ENCODE peak calls at places on chromosomes 3 and 15, in seven cellular contexts. W, T, O, R, M, L and C are unnamed samples.

GRCh38 chr15:23588268-23588667 is 22.8 kb downstream of the MKRN3 start:
- DNase-seq in L (no peak), O (no peak), T (no peak), R (no peak), M (no peak), W (no peak), C (no peak)

GRCh38 chr3:124269619-124270018 is 277.7 kb upstream of the ROPN1 start:
- DNase-seq in R (no peak), O (no peak), W (no peak), M (no peak), L (no peak), T (no peak), C (no peak)

GRCh38 chr15:85751731-85752421 is 42.8 kb downstream of the KLHL25 start:
- DNase-seq in O (peak; percentile 57), L (no peak), M (no peak), W (no peak), T (peak; percentile 33), R (no peak), C (peak; percentile 67)

GRCh38 chr15:98866503-98866902 is 141.1 kb downstream of the PGPEP1L start:
- DNase-seq in R (peak; percentile 88), O (no peak), M (no peak), T (no peak), L (no peak), W (peak; percentile 92), C (no peak)

GRCh38 chr3:171113716-171114115 is 87.2 kb upstream of the SLC2A2 start:
- DNase-seq in M (no peak), R (no peak), L (no peak), T (peak; percentile 25), O (no peak), W (no peak), C (no peak)

GRCh38 chr15:75733761-75734651 is 21.4 kb upstream of the CSPG4 start:
- DNase-seq in L (no peak), W (no peak), O (no peak), M (no peak), R (no peak), T (no peak), C (peak; percentile 66)

GRCh38 chr3:63800097-63800496 is 19.0 kb upstream of the C3orf49 start:
- DNase-seq in T (no peak), O (no peak), L (no peak), M (no peak), R (no peak), W (no peak), C (no peak)

GRCh38 chr3:52181543-52181942 is 16.4 kb upstream of the ALAS1 start:
- DNase-seq in W (peak; percentile 60), M (no peak), O (no peak), T (no peak), L (no peak), R (peak; percentile 72), C (peak; percentile 43)

GRCh38 chr3:73080201-73080966 is 18.9 kb downstream of the EBLN2 start:
- DNase-seq in O (no peak), T (no peak), R (no peak), W (no peak), L (no peak), M (no peak), C (no peak)

GRCh38 chr3:194573680-194574437 is 59.4 kb downstream of the TMEM44 start:
- DNase-seq in M (peak; percentile 38), T (peak; percentile 33), O (no peak), R (peak; percentile 68), L (no peak), W (peak; percentile 59), C (no peak)

GRCh38 chr3:65433480-65433879 is 605.2 kb downstream of the MAGI1 start:
- DNase-seq in L (no peak), R (no peak), W (no peak), M (no peak), O (no peak), T (no peak), C (no peak)

GRCh38 chr3:161108840-161109239 is 3.7 kb upstream of the B3GALNT1 start:
- DNase-seq in L (no peak), O (no peak), M (no peak), T (no peak), W (peak; percentile 39), R (no peak), C (no peak)

GRCh38 chr3:52524258-52524751 is 9.4 kb downstream of the NT5DC2 start:
- DNase-seq in T (no peak), L (no peak), M (no peak), R (no peak), W (no peak), O (peak; percentile 48), C (peak; percentile 55)

GRCh38 chr3:149042766-149043386 is 43.5 kb downstream of the HLTF start:
- DNase-seq in L (no peak), M (no peak), W (peak; percentile 39), T (no peak), R (peak; percentile 72), O (no peak), C (no peak)

GRCh38 chr3:31550452-31551251 is 17.9 kb downstream of the STT3B start:
- DNase-seq in L (no peak), W (no peak), T (no peak), M (peak; percentile 47), R (peak; percentile 40), O (no peak), C (no peak)

GRCh38 chr3:135516143-135516542 is 449.4 kb upstream of the PPP2R3A start:
- DNase-seq in T (peak; percentile 35), W (peak; percentile 57), L (no peak), M (no peak), R (peak; percentile 41), O (no peak), C (no peak)

GRCh38 chr3:46926039-46926438 is 48.5 kb downstream of the PTH1R start:
- DNase-seq in R (peak; percentile 82), O (peak; percentile 61), M (no peak), T (no peak), W (peak; percentile 75), L (no peak), C (peak; percentile 78)

GRCh38 chr3:147007736-147008245 is 398.6 kb downstream of the ZIC4 start:
- DNase-seq in M (no peak), T (no peak), O (no peak), R (no peak), W (no peak), L (no peak), C (no peak)

GRCh38 chr3:37825744-37826143 is 35.9 kb upstream of the CTDSPL start:
- DNase-seq in M (no peak), L (no peak), W (no peak), R (no peak), T (no peak), O (no peak), C (no peak)

GRCh38 chr3:184874709-184875644 is 63.0 kb downstream of the VPS8 start:
- DNase-seq in W (peak; percentile 7), T (peak; percentile 22), L (no peak), M (peak; percentile 4), O (no peak), R (peak; percentile 32), C (no peak)

GRCh38 chr3:98612587-98612986 is 19.2 kb upstream of the CPOX start:
- DNase-seq in R (no peak), T (peak; percentile 27), L (no peak), W (no peak), M (no peak), O (no peak), C (no peak)

GRCh38 chr3:194906229-194906629 is 220.5 kb downstream of the FAM43A start:
- DNase-seq in T (no peak), R (peak; percentile 68), W (peak; percentile 56), M (no peak), L (no peak), O (no peak), C (no peak)

GRCh38 chr15:67120839-67121540 is 55.6 kb downstream of the SMAD3 start:
- DNase-seq in L (peak; percentile 84), W (peak; percentile 88), O (peak; percentile 96), R (peak; percentile 97), T (no peak), M (peak; percentile 74), C (peak; percentile 96)

GRCh38 chr3:189276481-189277190 is 104.9 kb downstream of the TPRG1 start:
- DNase-seq in L (no peak), O (no peak), W (peak; percentile 84), R (peak; percentile 28), M (no peak), T (no peak), C (no peak)

GRCh38 chr3:196837819-196838420 is 29.8 kb upstream of the SENP5 start:
- DNase-seq in O (peak; percentile 71), W (peak; percentile 6), L (no peak), T (peak; percentile 74), M (peak; percentile 73), R (peak; percentile 54), C (peak; percentile 82)

GRCh38 chr3:12622335-12622734 is 41.6 kb downstream of the RAF1 start:
- DNase-seq in W (no peak), O (no peak), R (no peak), T (no peak), L (no peak), M (no peak), C (no peak)
- H3K27ac ChIP-seq in W (no peak overlapping the region), O (no peak overlapping the region), R (no peak overlapping the region), T (no peak overlapping the region), L (peak overlapping the region; percentile 2), M (no peak overlapping the region), C (no peak overlapping the region)

GRCh38 chr3:43995929-43996378 is 245.7 kb upstream of the TOPAZ1 start:
- DNase-seq in M (peak; percentile 8), T (no peak), W (no peak), L (no peak), R (no peak), O (no peak), C (no peak)
- H3K27ac ChIP-seq in M (no peak overlapping the region), T (no peak overlapping the region), W (no peak overlapping the region), L (no peak overlapping the region), R (no peak overlapping the region), O (no peak overlapping the region), C (no peak overlapping the region)

GRCh38 chr3:4551826-4552442 is 58.8 kb downstream of the ITPR1 start:
- DNase-seq in O (no peak), L (no peak), W (no peak), T (no peak), M (no peak), R (no peak), C (no peak)
- H3K27ac ChIP-seq in O (peak overlapping the region; percentile 11), L (no peak overlapping the region), W (no peak overlapping the region), T (no peak overlapping the region), M (no peak overlapping the region), R (no peak overlapping the region), C (peak overlapping the region; percentile 65)

GRCh38 chr3:137514853-137515252 is 249.3 kb upstream of the SOX14 start:
- DNase-seq in M (no peak), L (no peak), T (no peak), W (no peak), R (no peak), O (no peak), C (no peak)
- H3K27ac ChIP-seq in M (no peak overlapping the region), L (no peak overlapping the region), T (no peak overlapping the region), W (no peak overlapping the region), R (no peak overlapping the region), O (no peak overlapping the region), C (no peak overlapping the region)